ENCODE peak calls at places on chromosome 1, in nine cellular contexts. One of them, this sample, is unnamed.

GRCh38 chr1:64936958-64937357 is 29.4 kb downstream of the JAK1 start:
- DNase-seq in mucosa of descending colon: no peak
- DNase-seq in OCI-LY7: no peak
- DNase-seq in right lobe of liver: peak
- DNase-seq in neural progenitor cell: no peak
- DNase-seq in brain microvascular endothelial cell: no peak
- DNase-seq in hepatocyte: no peak
- DNase-seq in choroid plexus epithelial cell: no peak
- DNase-seq in AG09309: no peak
- DNase-seq in this sample: no peak

GRCh38 chr1:56688522-56689026 is 43.5 kb downstream of the PRKAA2 start:
- DNase-seq in choroid plexus epithelial cell: peak
- DNase-seq in AG09309: no peak
- DNase-seq in right lobe of liver: no peak
- DNase-seq in brain microvascular endothelial cell: peak
- DNase-seq in hepatocyte: peak
- DNase-seq in neural progenitor cell: no peak
- DNase-seq in mucosa of descending colon: no peak
- DNase-seq in OCI-LY7: no peak
- DNase-seq in this sample: no peak

GRCh38 chr1:3541930-3542329 is 69.4 kb downstream of the MEGF6 start:
- DNase-seq in neural progenitor cell: no peak
- DNase-seq in mucosa of descending colon: no peak
- DNase-seq in AG09309: no peak
- DNase-seq in right lobe of liver: no peak
- DNase-seq in OCI-LY7: no peak
- DNase-seq in choroid plexus epithelial cell: no peak
- DNase-seq in hepatocyte: peak
- DNase-seq in brain microvascular endothelial cell: no peak
- DNase-seq in this sample: no peak

GRCh38 chr1:41533016-41533730 is 48.7 kb upstream of the EDN2 start:
- DNase-seq in OCI-LY7: no peak
- DNase-seq in neural progenitor cell: no peak
- DNase-seq in AG09309: no peak
- DNase-seq in choroid plexus epithelial cell: no peak
- DNase-seq in brain microvascular endothelial cell: no peak
- DNase-seq in mucosa of descending colon: peak
- DNase-seq in hepatocyte: no peak
- DNase-seq in right lobe of liver: peak
- DNase-seq in this sample: no peak

GRCh38 chr1:212713465-212714136 is 14.0 kb upstream of the BATF3 start:
- DNase-seq in choroid plexus epithelial cell: no peak
- DNase-seq in neural progenitor cell: no peak
- DNase-seq in OCI-LY7: no peak
- DNase-seq in brain microvascular endothelial cell: no peak
- DNase-seq in right lobe of liver: no peak
- DNase-seq in AG09309: no peak
- DNase-seq in mucosa of descending colon: no peak
- DNase-seq in hepatocyte: no peak
- DNase-seq in this sample: no peak

GRCh38 chr1:156282143-156282478 is 514 bp downstream of the SMG5 start:
- DNase-seq in mucosa of descending colon: no peak
- DNase-seq in OCI-LY7: no peak
- DNase-seq in AG09309: no peak
- DNase-seq in right lobe of liver: no peak
- DNase-seq in hepatocyte: peak
- DNase-seq in neural progenitor cell: no peak
- DNase-seq in choroid plexus epithelial cell: no peak
- DNase-seq in brain microvascular endothelial cell: no peak
- DNase-seq in this sample: peak

GRCh38 chr1:115192200-115192767 is 103.0 kb upstream of the TSPAN2 start:
- DNase-seq in neural progenitor cell: no peak
- DNase-seq in hepatocyte: no peak
- DNase-seq in right lobe of liver: no peak
- DNase-seq in choroid plexus epithelial cell: peak
- DNase-seq in mucosa of descending colon: no peak
- DNase-seq in AG09309: no peak
- DNase-seq in OCI-LY7: no peak
- DNase-seq in brain microvascular endothelial cell: no peak
- DNase-seq in this sample: no peak

GRCh38 chr1:109764561-109765482 is 1.1 kb upstream of the EPS8L3 start:
- DNase-seq in neural progenitor cell: no peak
- DNase-seq in mucosa of descending colon: peak
- DNase-seq in choroid plexus epithelial cell: no peak
- DNase-seq in OCI-LY7: no peak
- DNase-seq in AG09309: no peak
- DNase-seq in brain microvascular endothelial cell: no peak
- DNase-seq in right lobe of liver: peak
- DNase-seq in hepatocyte: no peak
- DNase-seq in this sample: peak

GRCh38 chr1:119987112-119987511 is 82.3 kb downstream of the NOTCH2 start:
- DNase-seq in AG09309: peak
- DNase-seq in brain microvascular endothelial cell: peak
- DNase-seq in choroid plexus epithelial cell: peak
- DNase-seq in OCI-LY7: no peak
- DNase-seq in right lobe of liver: no peak
- DNase-seq in neural progenitor cell: no peak
- DNase-seq in hepatocyte: peak
- DNase-seq in mucosa of descending colon: no peak
- DNase-seq in this sample: no peak

GRCh38 chr1:106746448-106747085 is 309.9 kb upstream of the PRMT6 start:
- DNase-seq in choroid plexus epithelial cell: no peak
- DNase-seq in right lobe of liver: no peak
- DNase-seq in hepatocyte: no peak
- DNase-seq in brain microvascular endothelial cell: no peak
- DNase-seq in OCI-LY7: no peak
- DNase-seq in mucosa of descending colon: no peak
- DNase-seq in AG09309: no peak
- DNase-seq in neural progenitor cell: peak
- DNase-seq in this sample: no peak

GRCh38 chr1:184539580-184539979 is 152.8 kb downstream of the C1orf21 start:
- DNase-seq in mucosa of descending colon: no peak
- DNase-seq in hepatocyte: no peak
- DNase-seq in neural progenitor cell: no peak
- DNase-seq in OCI-LY7: no peak
- DNase-seq in AG09309: no peak
- DNase-seq in brain microvascular endothelial cell: no peak
- DNase-seq in right lobe of liver: no peak
- DNase-seq in choroid plexus epithelial cell: no peak
- DNase-seq in this sample: no peak

GRCh38 chr1:184535191-184535970 is 148.6 kb downstream of the C1orf21 start:
- DNase-seq in brain microvascular endothelial cell: no peak
- DNase-seq in mucosa of descending colon: no peak
- DNase-seq in AG09309: peak
- DNase-seq in choroid plexus epithelial cell: peak
- DNase-seq in hepatocyte: no peak
- DNase-seq in neural progenitor cell: no peak
- DNase-seq in OCI-LY7: no peak
- DNase-seq in right lobe of liver: no peak
- DNase-seq in this sample: no peak

GRCh38 chr1:184533915-184534314 is 147.1 kb downstream of the C1orf21 start:
- DNase-seq in brain microvascular endothelial cell: no peak
- DNase-seq in right lobe of liver: no peak
- DNase-seq in neural progenitor cell: no peak
- DNase-seq in OCI-LY7: no peak
- DNase-seq in AG09309: no peak
- DNase-seq in hepatocyte: no peak
- DNase-seq in choroid plexus epithelial cell: no peak
- DNase-seq in mucosa of descending colon: no peak
- DNase-seq in this sample: no peak

GRCh38 chr1:184534690-184535089 is 147.9 kb downstream of the C1orf21 start:
- DNase-seq in neural progenitor cell: no peak
- DNase-seq in mucosa of descending colon: no peak
- DNase-seq in right lobe of liver: no peak
- DNase-seq in OCI-LY7: no peak
- DNase-seq in AG09309: no peak
- DNase-seq in choroid plexus epithelial cell: no peak
- DNase-seq in hepatocyte: no peak
- DNase-seq in brain microvascular endothelial cell: no peak
- DNase-seq in this sample: no peak

GRCh38 chr1:184536246-184536985 is 149.6 kb downstream of the C1orf21 start:
- DNase-seq in OCI-LY7: no peak
- DNase-seq in brain microvascular endothelial cell: no peak
- DNase-seq in mucosa of descending colon: no peak
- DNase-seq in neural progenitor cell: no peak
- DNase-seq in AG09309: no peak
- DNase-seq in choroid plexus epithelial cell: no peak
- DNase-seq in right lobe of liver: no peak
- DNase-seq in hepatocyte: no peak
- DNase-seq in this sample: no peak
- TF ChIP-seq CTCF in OCI-LY7: no peak
- TF ChIP-seq CTCF in brain microvascular endothelial cell: no peak
- TF ChIP-seq CTCF in mucosa of descending colon: no peak
- TF ChIP-seq CTCF in neural progenitor cell: no peak
- TF ChIP-seq CTCF in AG09309: no peak
- TF ChIP-seq CTCF in choroid plexus epithelial cell: no peak
- TF ChIP-seq CTCF in right lobe of liver: no peak
- TF ChIP-seq CTCF in hepatocyte: no peak
- TF ChIP-seq CTCF in this sample: no peak

GRCh38 chr1:193914871-193915270 is 728.5 kb upstream of the B3GALT2 start:
- DNase-seq in OCI-LY7: no peak
- DNase-seq in mucosa of descending colon: no peak
- DNase-seq in choroid plexus epithelial cell: no peak
- DNase-seq in brain microvascular endothelial cell: no peak
- DNase-seq in hepatocyte: no peak
- DNase-seq in AG09309: no peak
- DNase-seq in neural progenitor cell: no peak
- DNase-seq in right lobe of liver: no peak
- DNase-seq in this sample: no peak
- TF ChIP-seq CTCF in OCI-LY7: no peak
- TF ChIP-seq CTCF in mucosa of descending colon: no peak
- TF ChIP-seq CTCF in choroid plexus epithelial cell: no peak
- TF ChIP-seq CTCF in brain microvascular endothelial cell: no peak
- TF ChIP-seq CTCF in hepatocyte: no peak
- TF ChIP-seq CTCF in AG09309: no peak
- TF ChIP-seq CTCF in neural progenitor cell: no peak
- TF ChIP-seq CTCF in right lobe of liver: no peak
- TF ChIP-seq CTCF in this sample: no peak

GRCh38 chr1:26965628-26966027 is 5.4 kb upstream of the KDF1 start:
- DNase-seq in mucosa of descending colon: no peak
- DNase-seq in hepatocyte: no peak
- DNase-seq in AG09309: no peak
- DNase-seq in choroid plexus epithelial cell: no peak
- DNase-seq in OCI-LY7: no peak
- DNase-seq in right lobe of liver: no peak
- DNase-seq in neural progenitor cell: no peak
- DNase-seq in brain microvascular endothelial cell: no peak
- DNase-seq in this sample: no peak
- TF ChIP-seq CTCF in mucosa of descending colon: no peak
- TF ChIP-seq CTCF in hepatocyte: no peak
- TF ChIP-seq CTCF in AG09309: no peak
- TF ChIP-seq CTCF in choroid plexus epithelial cell: no peak
- TF ChIP-seq CTCF in OCI-LY7: no peak
- TF ChIP-seq CTCF in right lobe of liver: no peak
- TF ChIP-seq CTCF in neural progenitor cell: no peak
- TF ChIP-seq CTCF in brain microvascular endothelial cell: no peak
- TF ChIP-seq CTCF in this sample: no peak

DNA sequence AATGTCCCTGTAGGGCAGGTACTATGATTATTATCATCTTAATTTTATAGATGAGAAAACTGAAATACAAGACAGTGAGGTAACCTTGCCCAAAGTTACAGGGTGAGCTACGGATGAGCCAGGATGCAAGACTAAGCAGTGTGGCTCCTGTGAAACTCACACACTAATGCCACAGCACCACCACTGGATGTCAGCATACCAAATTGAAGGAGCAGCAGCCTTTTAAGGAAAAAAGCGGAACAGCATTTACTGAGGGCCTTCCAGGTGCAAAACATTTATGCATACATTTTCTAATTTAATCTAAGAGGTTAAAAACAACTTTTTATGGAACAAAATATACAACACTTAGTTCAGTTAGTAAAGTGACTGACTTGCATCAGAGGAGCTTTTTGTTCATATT is 41.7 kb downstream of the SEC16B start:
- DNase-seq in AG09309: no peak
- DNase-seq in choroid plexus epithelial cell: peak
- DNase-seq in right lobe of liver: no peak
- DNase-seq in brain microvascular endothelial cell: peak
- DNase-seq in OCI-LY7: no peak
- DNase-seq in hepatocyte: no peak
- DNase-seq in mucosa of descending colon: no peak
- DNase-seq in neural progenitor cell: peak
- DNase-seq in this sample: no peak
- TF ChIP-seq CTCF in AG09309: peak
- TF ChIP-seq CTCF in choroid plexus epithelial cell: peak
- TF ChIP-seq CTCF in right lobe of liver: no peak
- TF ChIP-seq CTCF in brain microvascular endothelial cell: peak
- TF ChIP-seq CTCF in OCI-LY7: peak
- TF ChIP-seq CTCF in hepatocyte: no peak
- TF ChIP-seq CTCF in mucosa of descending colon: no peak
- TF ChIP-seq CTCF in neural progenitor cell: peak
- TF ChIP-seq CTCF in this sample: no peak

GRCh38 chr1:246803891-246804290 is 79.7 kb downstream of the SCCPDH start:
- DNase-seq in neural progenitor cell: no peak
- DNase-seq in choroid plexus epithelial cell: no peak
- DNase-seq in OCI-LY7: no peak
- DNase-seq in AG09309: no peak
- DNase-seq in mucosa of descending colon: no peak
- DNase-seq in hepatocyte: no peak
- DNase-seq in brain microvascular endothelial cell: no peak
- DNase-seq in right lobe of liver: no peak
- DNase-seq in this sample: no peak
- TF ChIP-seq CTCF in neural progenitor cell: no peak
- TF ChIP-seq CTCF in choroid plexus epithelial cell: no peak
- TF ChIP-seq CTCF in OCI-LY7: no peak
- TF ChIP-seq CTCF in AG09309: no peak
- TF ChIP-seq CTCF in mucosa of descending colon: no peak
- TF ChIP-seq CTCF in hepatocyte: no peak
- TF ChIP-seq CTCF in brain microvascular endothelial cell: no peak
- TF ChIP-seq CTCF in right lobe of liver: no peak
- TF ChIP-seq CTCF in this sample: no peak